ENCODE peak calls at places on chromosomes 6 and 20, in ten cellular contexts. One of them, this sample, is unnamed.

GRCh38 chr6:79469381-79470246 is 67.6 kb downstream of the LCA5 start:
- DNase-seq in stimulated activated CD8-positive, alpha-beta memory T cell treated with anti-CD3 and anti-CD28 coated beads, Interleukin-12 subunit alpha, Interleukin-12 subunit beta, amount 100 ng/mL, for 4 hours: no peak
- DNase-seq in LoVo: no peak
- DNase-seq in NCI-H1092 treated with DMSO at 0.1 percent for 48 hours: no peak
- DNase-seq in epithelial cell of esophagus: peak; percentile 23
- DNase-seq in right atrium auricular region: no peak
- DNase-seq in nephron progenitor cell: no peak
- DNase-seq in HCEC 1CT: peak; percentile 5
- DNase-seq in HEK293T: no peak
- DNase-seq in hypothalamus: no peak
- DNase-seq in this sample: no peak

GRCh38 chr6:111810321-111811235 is 62.7 kb downstream of the FYN start:
- DNase-seq in right atrium auricular region: no peak
- DNase-seq in LoVo: no peak
- DNase-seq in HEK293T: no peak
- DNase-seq in hypothalamus: no peak
- DNase-seq in epithelial cell of esophagus: no peak
- DNase-seq in nephron progenitor cell: no peak
- DNase-seq in NCI-H1092 treated with DMSO at 0.1 percent for 48 hours: no peak
- DNase-seq in HCEC 1CT: no peak
- DNase-seq in stimulated activated CD8-positive, alpha-beta memory T cell treated with anti-CD3 and anti-CD28 coated beads, Interleukin-12 subunit alpha, Interleukin-12 subunit beta, amount 100 ng/mL, for 4 hours: no peak
- DNase-seq in this sample: no peak

GRCh38 chr6:111819458-111819857 is 53.8 kb downstream of the FYN start:
- DNase-seq in HCEC 1CT: no peak
- DNase-seq in hypothalamus: no peak
- DNase-seq in NCI-H1092 treated with DMSO at 0.1 percent for 48 hours: no peak
- DNase-seq in LoVo: no peak
- DNase-seq in epithelial cell of esophagus: no peak
- DNase-seq in stimulated activated CD8-positive, alpha-beta memory T cell treated with anti-CD3 and anti-CD28 coated beads, Interleukin-12 subunit alpha, Interleukin-12 subunit beta, amount 100 ng/mL, for 4 hours: no peak
- DNase-seq in HEK293T: no peak
- DNase-seq in right atrium auricular region: no peak
- DNase-seq in nephron progenitor cell: no peak
- DNase-seq in this sample: no peak

GRCh38 chr6:17867880-17868279 is 119.6 kb downstream of the KIF13A start:
- DNase-seq in right atrium auricular region: no peak
- DNase-seq in epithelial cell of esophagus: peak; percentile 37
- DNase-seq in HCEC 1CT: peak; percentile 80
- DNase-seq in nephron progenitor cell: no peak
- DNase-seq in HEK293T: no peak
- DNase-seq in LoVo: no peak
- DNase-seq in hypothalamus: no peak
- DNase-seq in NCI-H1092 treated with DMSO at 0.1 percent for 48 hours: no peak
- DNase-seq in stimulated activated CD8-positive, alpha-beta memory T cell treated with anti-CD3 and anti-CD28 coated beads, Interleukin-12 subunit alpha, Interleukin-12 subunit beta, amount 100 ng/mL, for 4 hours: no peak
- DNase-seq in this sample: no peak

GRCh38 chr6:146770275-146770964 is 171.6 kb downstream of the ADGB start:
- DNase-seq in nephron progenitor cell: no peak
- DNase-seq in hypothalamus: no peak
- DNase-seq in HEK293T: no peak
- DNase-seq in epithelial cell of esophagus: no peak
- DNase-seq in right atrium auricular region: no peak
- DNase-seq in NCI-H1092 treated with DMSO at 0.1 percent for 48 hours: no peak
- DNase-seq in stimulated activated CD8-positive, alpha-beta memory T cell treated with anti-CD3 and anti-CD28 coated beads, Interleukin-12 subunit alpha, Interleukin-12 subunit beta, amount 100 ng/mL, for 4 hours: no peak
- DNase-seq in HCEC 1CT: no peak
- DNase-seq in LoVo: no peak
- DNase-seq in this sample: no peak

GRCh38 chr6:80163754-80164187 is 57.3 kb downstream of the BCKDHB start:
- DNase-seq in HEK293T: no peak
- DNase-seq in LoVo: peak; percentile 59
- DNase-seq in nephron progenitor cell: no peak
- DNase-seq in HCEC 1CT: peak; percentile 86
- DNase-seq in hypothalamus: no peak
- DNase-seq in epithelial cell of esophagus: peak; percentile 88
- DNase-seq in stimulated activated CD8-positive, alpha-beta memory T cell treated with anti-CD3 and anti-CD28 coated beads, Interleukin-12 subunit alpha, Interleukin-12 subunit beta, amount 100 ng/mL, for 4 hours: no peak
- DNase-seq in right atrium auricular region: no peak
- DNase-seq in NCI-H1092 treated with DMSO at 0.1 percent for 48 hours: no peak
- DNase-seq in this sample: peak; percentile 81

GRCh38 chr6:108921547-108922331 is 73.5 kb downstream of the ARMC2 start:
- DNase-seq in epithelial cell of esophagus: peak; percentile 39
- DNase-seq in HCEC 1CT: peak; percentile 66
- DNase-seq in HEK293T: no peak
- DNase-seq in nephron progenitor cell: peak; percentile 18
- DNase-seq in stimulated activated CD8-positive, alpha-beta memory T cell treated with anti-CD3 and anti-CD28 coated beads, Interleukin-12 subunit alpha, Interleukin-12 subunit beta, amount 100 ng/mL, for 4 hours: no peak
- DNase-seq in hypothalamus: no peak
- DNase-seq in LoVo: no peak
- DNase-seq in right atrium auricular region: peak; percentile 78
- DNase-seq in NCI-H1092 treated with DMSO at 0.1 percent for 48 hours: no peak
- DNase-seq in this sample: no peak

GRCh38 chr6:102438181-102438580 is 1044.7 kb downstream of the GRIK2 start:
- DNase-seq in HCEC 1CT: no peak
- DNase-seq in NCI-H1092 treated with DMSO at 0.1 percent for 48 hours: no peak
- DNase-seq in right atrium auricular region: no peak
- DNase-seq in stimulated activated CD8-positive, alpha-beta memory T cell treated with anti-CD3 and anti-CD28 coated beads, Interleukin-12 subunit alpha, Interleukin-12 subunit beta, amount 100 ng/mL, for 4 hours: no peak
- DNase-seq in nephron progenitor cell: no peak
- DNase-seq in HEK293T: no peak
- DNase-seq in epithelial cell of esophagus: no peak
- DNase-seq in hypothalamus: no peak
- DNase-seq in LoVo: no peak
- DNase-seq in this sample: no peak

GRCh38 chr6:36612101-36612625 is 18.0 kb downstream of the SRSF3 start:
- DNase-seq in right atrium auricular region: no peak
- DNase-seq in stimulated activated CD8-positive, alpha-beta memory T cell treated with anti-CD3 and anti-CD28 coated beads, Interleukin-12 subunit alpha, Interleukin-12 subunit beta, amount 100 ng/mL, for 4 hours: no peak
- DNase-seq in HEK293T: no peak
- DNase-seq in LoVo: no peak
- DNase-seq in nephron progenitor cell: no peak
- DNase-seq in HCEC 1CT: no peak
- DNase-seq in epithelial cell of esophagus: no peak
- DNase-seq in hypothalamus: no peak
- DNase-seq in NCI-H1092 treated with DMSO at 0.1 percent for 48 hours: no peak
- DNase-seq in this sample: no peak

GRCh38 chr6:76495909-76496308 is 423.4 kb upstream of the IMPG1 start:
- DNase-seq in NCI-H1092 treated with DMSO at 0.1 percent for 48 hours: no peak
- DNase-seq in nephron progenitor cell: peak; percentile 6
- DNase-seq in stimulated activated CD8-positive, alpha-beta memory T cell treated with anti-CD3 and anti-CD28 coated beads, Interleukin-12 subunit alpha, Interleukin-12 subunit beta, amount 100 ng/mL, for 4 hours: no peak
- DNase-seq in right atrium auricular region: no peak
- DNase-seq in hypothalamus: no peak
- DNase-seq in HCEC 1CT: no peak
- DNase-seq in HEK293T: no peak
- DNase-seq in epithelial cell of esophagus: no peak
- DNase-seq in LoVo: no peak
- DNase-seq in this sample: no peak

GRCh38 chr20:1440024-1440423 is 26.6 kb downstream of the NSFL1C start:
- DNase-seq in right atrium auricular region: no peak
- DNase-seq in hypothalamus: no peak
- DNase-seq in LoVo: no peak
- DNase-seq in HEK293T: no peak
- DNase-seq in nephron progenitor cell: no peak
- DNase-seq in epithelial cell of esophagus: peak; percentile 53
- DNase-seq in stimulated activated CD8-positive, alpha-beta memory T cell treated with anti-CD3 and anti-CD28 coated beads, Interleukin-12 subunit alpha, Interleukin-12 subunit beta, amount 100 ng/mL, for 4 hours: no peak
- DNase-seq in NCI-H1092 treated with DMSO at 0.1 percent for 48 hours: no peak
- DNase-seq in HCEC 1CT: peak; percentile 33
- DNase-seq in this sample: peak; percentile 4

GRCh38 chr6:159720708-159721107 is 6.6 kb upstream of the WTAP start:
- DNase-seq in epithelial cell of esophagus: peak; percentile 62
- DNase-seq in HEK293T: peak; percentile 32
- DNase-seq in NCI-H1092 treated with DMSO at 0.1 percent for 48 hours: peak; percentile 52
- DNase-seq in right atrium auricular region: no peak
- DNase-seq in stimulated activated CD8-positive, alpha-beta memory T cell treated with anti-CD3 and anti-CD28 coated beads, Interleukin-12 subunit alpha, Interleukin-12 subunit beta, amount 100 ng/mL, for 4 hours: no peak
- DNase-seq in HCEC 1CT: no peak
- DNase-seq in LoVo: peak; percentile 57
- DNase-seq in nephron progenitor cell: no peak
- DNase-seq in hypothalamus: no peak
- DNase-seq in this sample: peak; percentile 2

GRCh38 chr6:15904651-15905376 is 224.1 kb upstream of the MYLIP start:
- DNase-seq in HCEC 1CT: no peak
- DNase-seq in LoVo: no peak
- DNase-seq in right atrium auricular region: no peak
- DNase-seq in epithelial cell of esophagus: no peak
- DNase-seq in nephron progenitor cell: no peak
- DNase-seq in stimulated activated CD8-positive, alpha-beta memory T cell treated with anti-CD3 and anti-CD28 coated beads, Interleukin-12 subunit alpha, Interleukin-12 subunit beta, amount 100 ng/mL, for 4 hours: no peak
- DNase-seq in hypothalamus: no peak
- DNase-seq in NCI-H1092 treated with DMSO at 0.1 percent for 48 hours: no peak
- DNase-seq in HEK293T: no peak
- DNase-seq in this sample: no peak

GRCh38 chr6:143575440-143575839 is 63.9 kb upstream of the FUCA2 start:
- DNase-seq in hypothalamus: no peak
- DNase-seq in stimulated activated CD8-positive, alpha-beta memory T cell treated with anti-CD3 and anti-CD28 coated beads, Interleukin-12 subunit alpha, Interleukin-12 subunit beta, amount 100 ng/mL, for 4 hours: no peak
- DNase-seq in epithelial cell of esophagus: peak; percentile 84
- DNase-seq in HEK293T: peak; percentile 84
- DNase-seq in NCI-H1092 treated with DMSO at 0.1 percent for 48 hours: peak; percentile 68
- DNase-seq in HCEC 1CT: peak; percentile 67
- DNase-seq in right atrium auricular region: no peak
- DNase-seq in nephron progenitor cell: peak; percentile 55
- DNase-seq in LoVo: peak; percentile 82
- DNase-seq in this sample: peak; percentile 65

GRCh38 chr20:12113468-12114371 is 196.0 kb downstream of the BTBD3 start:
- DNase-seq in LoVo: no peak
- DNase-seq in NCI-H1092 treated with DMSO at 0.1 percent for 48 hours: peak; percentile 7
- DNase-seq in nephron progenitor cell: no peak
- DNase-seq in right atrium auricular region: no peak
- DNase-seq in HCEC 1CT: no peak
- DNase-seq in stimulated activated CD8-positive, alpha-beta memory T cell treated with anti-CD3 and anti-CD28 coated beads, Interleukin-12 subunit alpha, Interleukin-12 subunit beta, amount 100 ng/mL, for 4 hours: no peak
- DNase-seq in hypothalamus: no peak
- DNase-seq in HEK293T: no peak
- DNase-seq in epithelial cell of esophagus: no peak
- DNase-seq in this sample: peak; percentile 2

GRCh38 chr20:21291026-21291425 is 12.1 kb upstream of the XRN2 start:
- DNase-seq in NCI-H1092 treated with DMSO at 0.1 percent for 48 hours: no peak
- DNase-seq in HEK293T: no peak
- DNase-seq in right atrium auricular region: no peak
- DNase-seq in stimulated activated CD8-positive, alpha-beta memory T cell treated with anti-CD3 and anti-CD28 coated beads, Interleukin-12 subunit alpha, Interleukin-12 subunit beta, amount 100 ng/mL, for 4 hours: no peak
- DNase-seq in HCEC 1CT: peak; percentile 97
- DNase-seq in LoVo: no peak
- DNase-seq in hypothalamus: no peak
- DNase-seq in epithelial cell of esophagus: no peak
- DNase-seq in nephron progenitor cell: no peak
- DNase-seq in this sample: no peak

GRCh38 chr20:5002077-5002413 is 735 bp upstream of the SLC23A2 start:
- DNase-seq in NCI-H1092 treated with DMSO at 0.1 percent for 48 hours: no peak
- DNase-seq in LoVo: no peak
- DNase-seq in nephron progenitor cell: no peak
- DNase-seq in epithelial cell of esophagus: no peak
- DNase-seq in hypothalamus: no peak
- DNase-seq in stimulated activated CD8-positive, alpha-beta memory T cell treated with anti-CD3 and anti-CD28 coated beads, Interleukin-12 subunit alpha, Interleukin-12 subunit beta, amount 100 ng/mL, for 4 hours: no peak
- DNase-seq in right atrium auricular region: no peak
- DNase-seq in HEK293T: no peak
- DNase-seq in HCEC 1CT: no peak
- DNase-seq in this sample: no peak

GRCh38 chr20:49534314-49534713 is 33.6 kb downstream of the PTGIS start:
- DNase-seq in HCEC 1CT: peak; percentile 38
- DNase-seq in NCI-H1092 treated with DMSO at 0.1 percent for 48 hours: peak; percentile 57
- DNase-seq in stimulated activated CD8-positive, alpha-beta memory T cell treated with anti-CD3 and anti-CD28 coated beads, Interleukin-12 subunit alpha, Interleukin-12 subunit beta, amount 100 ng/mL, for 4 hours: peak; percentile 13
- DNase-seq in right atrium auricular region: no peak
- DNase-seq in epithelial cell of esophagus: peak; percentile 50
- DNase-seq in HEK293T: peak; percentile 75
- DNase-seq in hypothalamus: no peak
- DNase-seq in nephron progenitor cell: peak; percentile 74
- DNase-seq in LoVo: peak; percentile 43
- DNase-seq in this sample: peak; percentile 23

GRCh38 chr6:53119349-53119748 is 29.3 kb downstream of the GCM1 start:
- DNase-seq in LoVo: no peak
- DNase-seq in HCEC 1CT: peak; percentile 20
- DNase-seq in stimulated activated CD8-positive, alpha-beta memory T cell treated with anti-CD3 and anti-CD28 coated beads, Interleukin-12 subunit alpha, Interleukin-12 subunit beta, amount 100 ng/mL, for 4 hours: no peak
- DNase-seq in hypothalamus: no peak
- DNase-seq in right atrium auricular region: no peak
- DNase-seq in nephron progenitor cell: no peak
- DNase-seq in epithelial cell of esophagus: peak; percentile 27
- DNase-seq in HEK293T: no peak
- DNase-seq in NCI-H1092 treated with DMSO at 0.1 percent for 48 hours: no peak
- DNase-seq in this sample: peak; percentile 39

GRCh38 chr6:106787327-106788196 is 158.2 kb downstream of the QRSL1 start:
- DNase-seq in nephron progenitor cell: no peak
- DNase-seq in epithelial cell of esophagus: no peak
- DNase-seq in NCI-H1092 treated with DMSO at 0.1 percent for 48 hours: no peak
- DNase-seq in HCEC 1CT: no peak
- DNase-seq in HEK293T: no peak
- DNase-seq in LoVo: no peak
- DNase-seq in right atrium auricular region: no peak
- DNase-seq in hypothalamus: no peak
- DNase-seq in stimulated activated CD8-positive, alpha-beta memory T cell treated with anti-CD3 and anti-CD28 coated beads, Interleukin-12 subunit alpha, Interleukin-12 subunit beta, amount 100 ng/mL, for 4 hours: no peak
- DNase-seq in this sample: no peak

GRCh38 chr6:155069543-155069942 is 74.4 kb downstream of the TIAM2 start:
- DNase-seq in HCEC 1CT: no peak
- DNase-seq in hypothalamus: no peak
- DNase-seq in HEK293T: no peak
- DNase-seq in stimulated activated CD8-positive, alpha-beta memory T cell treated with anti-CD3 and anti-CD28 coated beads, Interleukin-12 subunit alpha, Interleukin-12 subunit beta, amount 100 ng/mL, for 4 hours: no peak
- DNase-seq in LoVo: no peak
- DNase-seq in epithelial cell of esophagus: no peak
- DNase-seq in NCI-H1092 treated with DMSO at 0.1 percent for 48 hours: no peak
- DNase-seq in nephron progenitor cell: no peak
- DNase-seq in right atrium auricular region: no peak
- DNase-seq in this sample: no peak

GRCh38 chr6:89321571-89321970 is 6.5 kb upstream of the GABRR2 start:
- DNase-seq in hypothalamus: no peak
- DNase-seq in stimulated activated CD8-positive, alpha-beta memory T cell treated with anti-CD3 and anti-CD28 coated beads, Interleukin-12 subunit alpha, Interleukin-12 subunit beta, amount 100 ng/mL, for 4 hours: no peak
- DNase-seq in epithelial cell of esophagus: no peak
- DNase-seq in nephron progenitor cell: no peak
- DNase-seq in right atrium auricular region: no peak
- DNase-seq in NCI-H1092 treated with DMSO at 0.1 percent for 48 hours: no peak
- DNase-seq in LoVo: no peak
- DNase-seq in HEK293T: no peak
- DNase-seq in HCEC 1CT: no peak
- DNase-seq in this sample: no peak

GRCh38 chr6:43972179-43972914 is 154.9 kb downstream of the MRPL14 start:
- DNase-seq in NCI-H1092 treated with DMSO at 0.1 percent for 48 hours: no peak
- DNase-seq in HCEC 1CT: no peak
- DNase-seq in HEK293T: no peak
- DNase-seq in LoVo: no peak
- DNase-seq in nephron progenitor cell: no peak
- DNase-seq in stimulated activated CD8-positive, alpha-beta memory T cell treated with anti-CD3 and anti-CD28 coated beads, Interleukin-12 subunit alpha, Interleukin-12 subunit beta, amount 100 ng/mL, for 4 hours: no peak
- DNase-seq in hypothalamus: no peak
- DNase-seq in right atrium auricular region: no peak
- DNase-seq in epithelial cell of esophagus: peak; percentile 69
- DNase-seq in this sample: no peak

GRCh38 chr20:2382833-2383232 is 2.1 kb downstream of the TGM6 start:
- DNase-seq in NCI-H1092 treated with DMSO at 0.1 percent for 48 hours: no peak
- DNase-seq in stimulated activated CD8-positive, alpha-beta memory T cell treated with anti-CD3 and anti-CD28 coated beads, Interleukin-12 subunit alpha, Interleukin-12 subunit beta, amount 100 ng/mL, for 4 hours: no peak
- DNase-seq in HCEC 1CT: no peak
- DNase-seq in HEK293T: no peak
- DNase-seq in hypothalamus: no peak
- DNase-seq in nephron progenitor cell: no peak
- DNase-seq in epithelial cell of esophagus: peak; percentile 90
- DNase-seq in right atrium auricular region: no peak
- DNase-seq in LoVo: no peak
- DNase-seq in this sample: no peak